ENCODE peak calls at places on chromosome X, in five cellular contexts. S is stomach, T is fibroblast of lung, J is cardiac fibroblast, M is HFF-Myc. C is an unnamed sample.

GRCh38 chrX:65755786-65756185 is 88.3 kb downstream of the MSN start:
- DNase-seq in J (no peak), M (no peak), T (no peak), S (no peak), C (no peak)

GRCh38 chrX:134206221-134206620 is 30.8 kb upstream of the CCDC160 start:
- DNase-seq in S (no peak), T (no peak), M (no peak), J (no peak), C (no peak)

GRCh38 chrX:46574337-46574940 is 874 bp downstream of the CHST7 start:
- DNase-seq in T (no peak), M (no peak), J (peak; percentile 44), S (no peak), C (no peak)

GRCh38 chrX:65644621-65645287 is 22.7 kb upstream of the MSN start:
- DNase-seq in S (peak; percentile 71), M (peak; percentile 41), T (peak; percentile 85), J (peak; percentile 85), C (peak; percentile 84)

GRCh38 chrX:107205770-107206696 is at the start of the genes DNAAF6 and NUP62CL:
- DNase-seq in J (peak; percentile 10), T (peak; percentile 4), M (peak; percentile 2), S (peak; percentile 61), C (no peak)

GRCh38 chrX:68488657-68489056 is 10.2 kb upstream of the YIPF6 start:
- DNase-seq in T (no peak), J (no peak), S (peak; percentile 33), M (no peak), C (no peak)

GRCh38 chrX:13487731-13488505 is 81.5 kb upstream of the EGFL6 start:
- DNase-seq in S (peak; percentile 49), J (peak; percentile 92), T (peak; percentile 90), M (peak; percentile 56), C (peak; percentile 93)

GRCh38 chrX:125004799-125005198 is 314.9 kb upstream of the TEX13C start:
- DNase-seq in S (no peak), T (no peak), M (no peak), J (no peak), C (no peak)

GRCh38 chrX:83819304-83819703 is 41.6 kb upstream of the CYLC1 start:
- DNase-seq in J (no peak), S (no peak), M (no peak), T (no peak), C (no peak)

GRCh38 chrX:24146283-24146865 is 3.2 kb upstream of the ZFX start:
- DNase-seq in M (no peak), S (no peak), J (peak; percentile 28), T (no peak), C (peak; percentile 42)

GRCh38 chrX:10110984-10111363 is 45.8 kb upstream of the CLCN4 start:
- DNase-seq in M (no peak), S (no peak), J (no peak), T (no peak), C (peak; percentile 45)

GRCh38 chrX:150357790-150358189 is 5.3 kb upstream of the MAMLD1 start:
- DNase-seq in S (no peak), J (no peak), M (no peak), T (no peak), C (no peak)

GRCh38 chrX:47568656-47569295 is 7.8 kb downstream of the ARAF start:
- DNase-seq in J (no peak), S (no peak), M (no peak), T (no peak), C (no peak)

GRCh38 chrX:101764538-101764937 is 104.9 kb upstream of the ARMCX2 start:
- DNase-seq in M (no peak), J (peak; percentile 5), S (no peak), T (no peak), C (no peak)

GRCh38 chrX:72394518-72395163 is 88.9 kb upstream of the CITED1 start:
- DNase-seq in J (peak; percentile 38), S (no peak), M (no peak), T (peak; percentile 63), C (peak; percentile 67)

GRCh38 chrX:83169683-83170082 is 338.4 kb upstream of the POU3F4 start:
- DNase-seq in T (no peak), M (no peak), S (no peak), J (no peak), C (no peak)

GRCh38 chrX:23756165-23756564 is 13.1 kb upstream of the ACOT9 start:
- DNase-seq in T (peak; percentile 60), S (peak; percentile 63), J (peak; percentile 70), M (peak; percentile 5), C (peak; percentile 44)

GRCh38 chrX:107747596-107748161 is 27.9 kb downstream of the TSC22D3 start:
- DNase-seq in T (peak; percentile 52), S (no peak), M (no peak), J (peak; percentile 69), C (peak; percentile 52)

GRCh38 chrX:151396042-151396826 is 772 bp upstream of the VMA21 start:
- DNase-seq in S (no peak), M (peak; percentile 22), J (peak; percentile 61), T (peak; percentile 84), C (peak; percentile 74)

GRCh38 chrX:148133099-148133725 is 152.1 kb downstream of the FMR1NB start:
- DNase-seq in J (peak; percentile 2), S (no peak), T (peak; percentile 0), M (no peak), C (peak; percentile 8)

GRCh38 chrX:94454606-94455005 is 780.6 kb downstream of the FAM133A start:
- DNase-seq in M (no peak), T (no peak), J (no peak), S (no peak), C (no peak)

GRCh38 chrX:42715689-42716022 is 62.3 kb downstream of the PPP1R2C start:
- DNase-seq in J (no peak), M (no peak), T (no peak), S (no peak), C (no peak)

GRCh38 chrX:2650865-2651264 is 40.2 kb upstream of the CD99 start:
- DNase-seq in J (peak; percentile 77), T (no peak), M (no peak), S (no peak), C (no peak)

GRCh38 chrX:45781901-45782553 is 581.4 kb upstream of the DIPK2B start:
- DNase-seq in M (no peak), J (peak; percentile 80), S (no peak), T (peak; percentile 79), C (peak; percentile 69)

GRCh38 chrX:4850312-4850711 is 1136.9 kb upstream of the PRKX start:
- DNase-seq in J (no peak), S (no peak), M (no peak), T (no peak), C (no peak)

GRCh38 chrX:71536285-71536684 is 3.4 kb downstream of the OGT start:
- DNase-seq in J (no peak), S (no peak), M (no peak), T (no peak), C (no peak)

GRCh38 chrX:23554304-23554703 is 113.0 kb upstream of the PRDX4 start:
- DNase-seq in T (peak; percentile 76), J (peak; percentile 69), M (peak; percentile 9), S (no peak), C (peak; percentile 33)

GRCh38 chrX:119784747-119785446 is 6.5 kb downstream of the RPL39 start:
- DNase-seq in T (peak; percentile 20), S (peak; percentile 44), M (no peak), J (peak; percentile 47), C (peak; percentile 27)

GRCh38 chrX:48465336-48465933 is 4.6 kb downstream of the SLC38A5 start:
- DNase-seq in J (peak; percentile 90), M (peak; percentile 65), S (no peak), T (peak; percentile 91), C (peak; percentile 96)

GRCh38 chrX:34578237-34578636 is 78.8 kb downstream of the TMEM47 start:
- DNase-seq in M (no peak), J (peak; percentile 69), S (no peak), T (peak; percentile 68), C (peak; percentile 52)

GRCh38 chrX:115689931-115690330 is 129.0 kb downstream of the PLS3 start:
- DNase-seq in J (peak; percentile 43), S (no peak), T (no peak), M (no peak), C (peak; percentile 62)

GRCh38 chrX:19697416-19697815 is 182.1 kb upstream of the MAP3K15 start:
- DNase-seq in J (peak; percentile 63), S (no peak), T (no peak), M (no peak), C (no peak)

GRCh38 chrX:70479970-70480659 is 35.5 kb downstream of the DLG3 start:
- DNase-seq in J (peak; percentile 35), M (no peak), S (peak; percentile 43), T (peak; percentile 11), C (no peak)

GRCh38 chrX:43618376-43619205 is 37.5 kb upstream of the MAOA start:
- DNase-seq in S (no peak), T (no peak), M (no peak), J (no peak), C (no peak)

GRCh38 chrX:150663061-150663460 is 30.1 kb upstream of the MTMR1 start:
- DNase-seq in M (no peak), T (no peak), S (no peak), J (no peak), C (no peak)

GRCh38 chrX:129678176-129678880 is 23.6 kb upstream of the APLN start:
- DNase-seq in S (peak; percentile 55), J (no peak), M (no peak), T (peak; percentile 13), C (peak; percentile 20)
- H3K4me3 ChIP-seq in S (peak overlapping the region; percentile 43), J (peak overlapping the region; percentile 19), M (peak overlapping the region; percentile 30), T (peak overlapping the region; percentile 10), C (peak overlapping the region; percentile 30)

GRCh38 chrX:56974408-56974807 is 20.9 kb downstream of the SPIN3 start:
- DNase-seq in S (no peak), J (no peak), T (no peak), M (no peak), C (no peak)

GRCh38 chrX:56978172-56978571 is 17.2 kb downstream of the SPIN3 start:
- DNase-seq in T (peak; percentile 37), M (no peak), J (peak; percentile 60), S (no peak), C (peak; percentile 31)

GRCh38 chrX:56975611-56976010 is 19.7 kb downstream of the SPIN3 start:
- DNase-seq in J (peak; percentile 30), T (no peak), M (no peak), S (no peak), C (peak; percentile 5)
- TF ChIP-seq CTCF in J (peak; percentile 25), T (no peak), M (no peak), S (no peak), C (peak; percentile 24)

DNA sequence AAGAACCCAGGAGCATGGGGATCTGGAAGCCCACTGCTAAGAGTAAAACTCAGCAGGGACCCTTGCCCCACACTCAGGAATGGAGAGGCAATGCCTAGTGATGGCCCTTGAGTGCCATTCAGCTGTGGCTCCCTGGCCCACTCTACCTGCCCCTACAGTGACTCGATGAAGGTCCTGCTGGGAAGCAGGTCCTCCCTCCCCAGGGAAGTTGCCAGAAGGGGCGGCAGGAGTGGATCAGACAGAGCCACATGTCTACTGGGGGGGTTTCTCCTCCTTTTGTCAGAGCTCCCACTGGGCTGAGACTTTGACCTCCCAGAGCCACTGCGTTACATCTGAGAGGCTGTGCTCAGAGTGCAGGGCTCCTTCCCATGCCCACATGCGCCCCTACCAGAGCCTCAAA is 1.2 kb downstream of the SLC10A3 start:
- DNase-seq in S (no peak), J (no peak), T (no peak), M (no peak), C (no peak)
- H3K4me3 ChIP-seq in S (peak overlapping the region; percentile 61), J (no peak overlapping the region), T (peak overlapping the region; percentile 38), M (peak overlapping the region; percentile 50), C (peak overlapping the region; percentile 68)

DNA sequence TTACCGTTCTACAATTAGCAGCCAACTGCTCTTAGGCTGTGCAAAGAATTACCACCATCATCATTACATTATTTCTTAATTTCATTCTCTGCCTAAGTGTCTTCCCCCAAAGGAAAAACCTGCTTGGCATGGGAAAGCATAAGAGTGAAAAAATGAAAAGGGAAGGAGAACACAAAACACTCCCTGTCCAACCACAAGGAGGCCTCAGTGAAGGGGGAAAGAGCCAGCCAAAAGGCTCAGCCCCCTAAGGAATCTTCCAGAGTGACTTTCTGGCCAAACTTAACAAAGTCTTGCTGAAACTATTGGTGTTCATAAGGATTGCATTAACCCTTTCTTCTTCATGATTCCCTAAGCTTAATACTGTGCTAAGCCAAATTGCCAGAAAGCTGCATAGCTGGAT is 287.4 kb downstream of the SMARCA1 start:
- DNase-seq in J (no peak), T (no peak), S (no peak), M (no peak), C (no peak)
- TF ChIP-seq CTCF in J (no peak), T (no peak), S (no peak), M (no peak), C (no peak)

C was measured in AG10803.